ENCODE peak calls at places on chromosome 3, in seven cellular contexts. Y is GM23338, M is K562, F is osteoblast, X is hepatocyte, C is fibroblast of lung, T is HepG2. U is an unnamed sample.

GRCh38 chr3:197520311-197521276 is 35.2 kb downstream of the BDH1 start:
- DNase-seq in Y (peak; percentile 56), M (peak; percentile 67), F (peak; percentile 87), X (peak; percentile 93), C (peak; percentile 63), T (peak; percentile 96), U (peak; percentile 72)

GRCh38 chr3:186099178-186099577 is 9.7 kb downstream of the ETV5 start:
- DNase-seq in Y (no peak), M (no peak), F (peak; percentile 86), X (peak; percentile 62), C (peak; percentile 85), T (no peak), U (peak; percentile 55)

GRCh38 chr3:170701696-170702678 is 116.1 kb upstream of the SLC7A14 start:
- DNase-seq in Y (no peak), M (no peak), F (peak; percentile 78), X (no peak), C (no peak), T (no peak), U (no peak)

GRCh38 chr3:79002465-79003372 is 765.1 kb downstream of the ROBO1 start:
- DNase-seq in Y (no peak), M (no peak), F (no peak), X (no peak), C (no peak), T (no peak), U (no peak)

GRCh38 chr3:188002626-188003138 is 151.3 kb upstream of the LPP start:
- DNase-seq in Y (no peak), M (no peak), F (no peak), X (peak; percentile 44), C (no peak), T (peak; percentile 96), U (no peak)

GRCh38 chr3:4306091-4306490 is 2.9 kb downstream of the SETMAR start:
- DNase-seq in Y (no peak), M (no peak), F (no peak), X (no peak), C (no peak), T (no peak), U (no peak)

GRCh38 chr3:32502089-32502943 is at the start of gene CMTM6:
- DNase-seq in Y (peak; percentile 91), M (peak; percentile 97), F (peak; percentile 97), X (peak; percentile 92), C (peak; percentile 76), T (peak; percentile 61), U (peak; percentile 73)

GRCh38 chr3:146268535-146269219 is 17.8 kb upstream of the PLSCR4 start:
- DNase-seq in Y (no peak), M (no peak), F (no peak), X (no peak), C (no peak), T (no peak), U (no peak)

GRCh38 chr3:147139341-147139740 is 267.0 kb downstream of the ZIC4 start:
- DNase-seq in Y (no peak), M (no peak), F (no peak), X (no peak), C (no peak), T (no peak), U (no peak)

GRCh38 chr3:179071161-179071568 is 444 bp downstream of the ZMAT3 start:
- DNase-seq in Y (peak; percentile 53), M (no peak), F (peak; percentile 78), X (peak; percentile 62), C (peak; percentile 24), T (peak; percentile 13), U (peak; percentile 62)

DNA sequence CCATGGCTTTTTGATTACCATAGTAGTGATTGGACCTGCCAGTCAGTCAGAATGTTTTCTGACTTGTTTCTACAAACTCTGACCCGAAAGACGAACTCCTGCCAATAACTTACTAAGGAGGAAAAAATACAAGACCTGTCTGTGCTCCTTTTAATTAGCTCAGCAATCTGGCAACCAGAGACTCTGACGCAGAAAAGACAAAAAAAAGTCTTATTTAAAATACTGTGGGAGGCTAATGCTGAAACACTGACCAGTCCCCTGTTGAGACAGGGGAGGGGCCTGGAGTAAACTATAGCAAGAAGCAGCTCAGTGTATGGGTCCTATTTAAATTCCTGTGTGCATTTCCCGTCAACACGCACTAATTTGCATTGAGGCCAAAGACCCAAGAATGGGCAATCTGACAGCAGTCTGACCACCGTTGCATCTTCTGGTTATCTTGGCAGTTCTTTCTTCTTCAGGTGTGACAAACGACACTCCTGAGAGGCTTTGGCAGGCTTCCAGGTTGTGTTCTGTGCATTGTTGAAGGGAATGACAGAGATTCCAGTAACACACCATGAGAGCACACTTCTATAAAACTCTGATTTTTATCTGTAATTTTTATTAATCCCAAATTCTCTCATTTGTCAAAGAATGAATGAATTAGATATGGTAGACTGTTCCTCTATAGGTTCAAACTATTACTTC is 1114.3 kb downstream of the IGSF11 start:
- DNase-seq in Y (peak; percentile 8), M (no peak), F (no peak), X (no peak), C (no peak), T (no peak), U (no peak)
- H3K27ac ChIP-seq in Y (no peak overlapping the region), M (no peak overlapping the region), F (no peak overlapping the region), X (no peak overlapping the region), C (no peak overlapping the region), T (no peak overlapping the region), U (no peak overlapping the region)

GRCh38 chr3:46932455-46933225 is 43.9 kb downstream of the CCDC12 start:
- DNase-seq in Y (no peak), M (no peak), F (no peak), X (no peak), C (no peak), T (no peak), U (no peak)
- H3K4me2 ChIP-seq in Y (no peak overlapping the region), M (no peak overlapping the region), F (no peak overlapping the region), X (peak overlapping the region; percentile 56), C (no peak overlapping the region), T (peak overlapping the region; percentile 12), U (no peak overlapping the region)

GRCh38 chr3:134291300-134292254 is 40.9 kb upstream of the RYK start:
- DNase-seq in Y (no peak), M (no peak), F (peak; percentile 86), X (peak; percentile 74), C (peak; percentile 93), T (no peak), U (peak; percentile 69)
- H2AFZ ChIP-seq in Y (peak overlapping the region; percentile 99), M (peak overlapping the region; percentile 46), F (peak overlapping the region; percentile 38), X (no peak overlapping the region), C (peak overlapping the region; percentile 75), T (no peak overlapping the region), U (no peak overlapping the region)

GRCh38 chr3:38835939-38836338 is 19.9 kb upstream of the SCN10A start:
- DNase-seq in Y (no peak), M (no peak), F (no peak), X (no peak), C (no peak), T (no peak), U (no peak)
- H3K27ac ChIP-seq in Y (no peak overlapping the region), M (no peak overlapping the region), F (no peak overlapping the region), X (no peak overlapping the region), C (no peak overlapping the region), T (no peak overlapping the region), U (no peak overlapping the region)

GRCh38 chr3:39810647-39811161 is 1.3 kb downstream of the MYRIP start:
- DNase-seq in Y (peak; percentile 40), M (no peak), F (no peak), X (peak; percentile 8), C (no peak), T (no peak), U (no peak)
- H3K4me2 ChIP-seq in Y (peak overlapping the region; percentile 93), M (no peak overlapping the region), F (no peak overlapping the region), X (peak overlapping the region; percentile 100), C (no peak overlapping the region), T (peak overlapping the region; percentile 75), U (no peak overlapping the region)

GRCh38 chr3:152073267-152073666 is 195.5 kb upstream of the MBNL1 start:
- DNase-seq in Y (no peak), M (no peak), F (no peak), X (no peak), C (peak; percentile 43), T (no peak), U (peak; percentile 20)
- H2AFZ ChIP-seq in Y (no peak overlapping the region), M (no peak overlapping the region), F (no peak overlapping the region), X (no peak overlapping the region), C (no peak overlapping the region), T (no peak overlapping the region), U (no peak overlapping the region)

DNA sequence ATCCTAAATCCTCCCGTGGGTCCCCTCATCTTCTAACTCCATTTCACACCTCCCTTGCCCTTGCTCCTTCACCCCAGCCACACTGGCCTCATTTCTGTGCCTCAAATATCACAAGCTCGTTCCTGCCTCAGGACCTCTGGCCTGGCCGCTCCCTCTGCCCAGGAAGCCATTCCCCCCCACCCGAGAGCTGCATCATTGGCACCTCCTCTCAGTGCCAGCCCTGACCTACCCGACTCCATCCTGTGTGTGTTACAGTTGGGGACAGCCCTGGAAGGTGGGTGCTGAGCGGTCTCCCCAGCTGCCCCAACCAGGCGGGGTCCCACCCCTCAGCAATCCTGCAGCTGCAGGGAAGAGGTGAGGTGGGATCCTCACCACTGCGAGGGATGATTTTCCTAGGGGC is 14.5 kb downstream of the PLXND1 start:
- DNase-seq in Y (no peak), M (no peak), F (peak; percentile 64), X (no peak), C (no peak), T (no peak), U (no peak)
- H3K27ac ChIP-seq in Y (no peak overlapping the region), M (no peak overlapping the region), F (peak overlapping the region; percentile 3), X (peak overlapping the region; percentile 72), C (peak overlapping the region; percentile 38), T (peak overlapping the region; percentile 2), U (no peak overlapping the region)

DNA sequence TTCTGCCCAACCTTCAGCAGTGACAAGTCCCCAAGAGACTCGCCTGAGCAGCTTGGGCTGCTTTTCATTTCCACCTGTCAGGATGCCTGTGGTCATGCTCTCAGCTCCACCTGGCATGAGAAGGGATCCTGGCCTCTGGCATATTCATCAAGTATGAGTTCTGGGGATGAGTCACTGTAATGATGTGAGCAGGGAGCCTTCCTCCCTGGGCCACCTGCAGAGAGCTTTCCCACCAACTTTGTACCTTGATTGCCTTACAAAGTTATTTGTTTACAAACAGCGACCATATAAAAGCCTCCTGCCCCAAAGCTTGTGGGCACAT is 3.5 kb downstream of the MYD88 start:
- DNase-seq in Y (no peak), M (no peak), F (no peak), X (no peak), C (no peak), T (no peak), U (no peak)
- H3K4me2 ChIP-seq in Y (no peak overlapping the region), M (no peak overlapping the region), F (no peak overlapping the region), X (no peak overlapping the region), C (no peak overlapping the region), T (no peak overlapping the region), U (no peak overlapping the region)